ENCODE peak calls at places on chromosomes 12 and 14, in seven cellular contexts. K is mucosa of descending colon; C is endothelial cell of umbilical vein; S is stimulated activated CD4-positive, alpha-beta T cell treated with anti-CD3 and anti-CD28 coated beads, Interleukin-1b, Interleukin-23, amount 100 ng/mL, for 24 hours; O is lower lobe of right lung; G is activated T-helper 1 cell treated with Interleukin-2 at 50 U/mL for 16 hours; D is posterior cingulate gyrus. E is an unnamed sample.

GRCh38 chr12:93660996-93661395 is 16.2 kb upstream of the CRADD start:
- DNase-seq in K (no peak), C (no peak), S (no peak), O (no peak), G (no peak), D (no peak), E (no peak)

GRCh38 chr12:57128519-57129247 is 400 bp downstream of the LRP1 start:
- DNase-seq in K (no peak), C (no peak), S (no peak), O (no peak), G (no peak), D (no peak), E (no peak)

GRCh38 chr12:39840422-39840821 is 220.8 kb upstream of the ABCD2 start:
- DNase-seq in K (no peak), C (peak; percentile 29), S (no peak), O (no peak), G (no peak), D (no peak), E (no peak)

GRCh38 chr12:113189361-113189760 is 3.8 kb downstream of the RITA1 start:
- DNase-seq in K (no peak), C (no peak), S (no peak), O (no peak), G (no peak), D (no peak), E (no peak)

GRCh38 chr14:99971929-99972747 is 93.1 kb upstream of the EVL start:
- DNase-seq in K (no peak), C (no peak), S (no peak), O (no peak), G (peak; percentile 2), D (no peak), E (no peak)

GRCh38 chr12:119621878-119622277 is 28.3 kb downstream of the TMEM233 start:
- DNase-seq in K (no peak), C (no peak), S (no peak), O (no peak), G (no peak), D (no peak), E (no peak)

GRCh38 chr14:100670017-100670974 is 56.4 kb upstream of the DLK1 start:
- DNase-seq in K (no peak), C (no peak), S (no peak), O (no peak), G (no peak), D (no peak), E (no peak)

GRCh38 chr12:126807312-126807711 is 1459.7 kb upstream of the TMEM132C start:
- DNase-seq in K (no peak), C (no peak), S (no peak), O (no peak), G (no peak), D (no peak), E (no peak)

GRCh38 chr14:32694795-32695449 is 243.8 kb upstream of the NPAS3 start:
- DNase-seq in K (no peak), C (no peak), S (no peak), O (no peak), G (no peak), D (no peak), E (no peak)

GRCh38 chr12:19186722-19187661 is 57.5 kb downstream of the PLEKHA5 start:
- DNase-seq in K (no peak), C (peak; percentile 71), S (no peak), O (no peak), G (no peak), D (no peak), E (peak; percentile 43)

GRCh38 chr12:58787021-58787760 is 133.1 kb downstream of the LRIG3 start:
- DNase-seq in K (no peak), C (no peak), S (no peak), O (no peak), G (no peak), D (no peak), E (no peak)

GRCh38 chr12:18631339-18631738 is 106.5 kb downstream of the PLCZ1 start:
- DNase-seq in K (no peak), C (no peak), S (no peak), O (no peak), G (no peak), D (no peak), E (no peak)

GRCh38 chr12:45050751-45051489 is at the start of gene DBX2:
- DNase-seq in K (no peak), C (no peak), S (no peak), O (peak; percentile 29), G (no peak), D (peak; percentile 35), E (peak; percentile 30)

GRCh38 chr14:44785096-44785495 is 176.7 kb downstream of the KLHL28 start:
- DNase-seq in K (no peak), C (no peak), S (no peak), O (no peak), G (no peak), D (no peak), E (peak; percentile 6)

GRCh38 chr12:30026621-30027234 is 243.0 kb upstream of the TMTC1 start:
- DNase-seq in K (no peak), C (peak; percentile 95), S (no peak), O (no peak), G (no peak), D (no peak), E (peak; percentile 30)

GRCh38 chr12:94435511-94435927 is 24.1 kb downstream of the CEP83 start:
- DNase-seq in K (no peak), C (no peak), S (no peak), O (no peak), G (no peak), D (no peak), E (no peak)

GRCh38 chr12:22733756-22734155 is 108.8 kb downstream of the ETNK1 start:
- DNase-seq in K (no peak), C (no peak), S (no peak), O (no peak), G (no peak), D (no peak), E (no peak)

GRCh38 chr14:22900088-22900799 is 17.2 kb downstream of the REM2 start:
- DNase-seq in K (no peak), C (peak; percentile 70), S (no peak), O (no peak), G (no peak), D (no peak), E (peak; percentile 66)

GRCh38 chr14:103627073-103628025 is 1.7 kb upstream of the KLC1 start:
- DNase-seq in K (peak; percentile 56), C (no peak), S (no peak), O (no peak), G (no peak), D (no peak), E (no peak)

E was measured in H4.